ENCODE peak calls at places on chromosomes 3 and 15, in nine cellular contexts. One of them, this sample, is unnamed.

GRCh38 chr3:194507571-194507970 is 20.8 kb upstream of the ATP13A3 start:
- DNase-seq in Peyer's patch: no peak
- DNase-seq in A549: no peak
- DNase-seq in transverse colon: no peak
- DNase-seq in stomach: no peak
- DNase-seq in NB4: no peak
- DNase-seq in heart right ventricle: no peak
- DNase-seq in foreskin fibroblast: no peak
- DNase-seq in vagina: no peak
- DNase-seq in this sample: no peak

GRCh38 chr15:96285306-96285705 is 45.2 kb upstream of the NR2F2 start:
- DNase-seq in transverse colon: no peak
- DNase-seq in foreskin fibroblast: peak; percentile 95
- DNase-seq in vagina: no peak
- DNase-seq in heart right ventricle: peak; percentile 36
- DNase-seq in Peyer's patch: no peak
- DNase-seq in stomach: no peak
- DNase-seq in A549: no peak
- DNase-seq in NB4: peak; percentile 77
- DNase-seq in this sample: peak; percentile 82

GRCh38 chr3:59925946-59926345 is 876.1 kb upstream of the CFAP20DC start:
- DNase-seq in NB4: no peak
- DNase-seq in transverse colon: no peak
- DNase-seq in A549: no peak
- DNase-seq in foreskin fibroblast: no peak
- DNase-seq in heart right ventricle: no peak
- DNase-seq in vagina: no peak
- DNase-seq in stomach: no peak
- DNase-seq in Peyer's patch: no peak
- DNase-seq in this sample: no peak

GRCh38 chr15:40829155-40829554 is 647 bp upstream of the PPP1R14D start:
- DNase-seq in vagina: no peak
- DNase-seq in NB4: no peak
- DNase-seq in stomach: no peak
- DNase-seq in foreskin fibroblast: no peak
- DNase-seq in heart right ventricle: no peak
- DNase-seq in transverse colon: peak; percentile 53
- DNase-seq in A549: no peak
- DNase-seq in Peyer's patch: no peak
- DNase-seq in this sample: no peak

GRCh38 chr3:150138824-150139223 is 168.1 kb upstream of the PFN2 start:
- DNase-seq in transverse colon: no peak
- DNase-seq in vagina: no peak
- DNase-seq in foreskin fibroblast: no peak
- DNase-seq in A549: no peak
- DNase-seq in NB4: no peak
- DNase-seq in stomach: no peak
- DNase-seq in heart right ventricle: no peak
- DNase-seq in Peyer's patch: no peak
- DNase-seq in this sample: no peak

GRCh38 chr3:56942523-56942922 is 117.9 kb upstream of the SPATA12 start:
- DNase-seq in transverse colon: no peak
- DNase-seq in vagina: no peak
- DNase-seq in Peyer's patch: no peak
- DNase-seq in A549: no peak
- DNase-seq in foreskin fibroblast: no peak
- DNase-seq in heart right ventricle: no peak
- DNase-seq in stomach: no peak
- DNase-seq in NB4: no peak
- DNase-seq in this sample: no peak

GRCh38 chr3:42247576-42248027 is 18.4 kb downstream of the CCK start:
- DNase-seq in vagina: no peak
- DNase-seq in A549: peak; percentile 18
- DNase-seq in transverse colon: peak; percentile 55
- DNase-seq in NB4: peak; percentile 67
- DNase-seq in stomach: peak; percentile 64
- DNase-seq in foreskin fibroblast: peak; percentile 84
- DNase-seq in Peyer's patch: no peak
- DNase-seq in heart right ventricle: peak; percentile 57
- DNase-seq in this sample: no peak

GRCh38 chr15:98067339-98067738 is 106.8 kb downstream of the ARRDC4 start:
- DNase-seq in vagina: no peak
- DNase-seq in NB4: no peak
- DNase-seq in Peyer's patch: no peak
- DNase-seq in transverse colon: no peak
- DNase-seq in foreskin fibroblast: peak; percentile 63
- DNase-seq in A549: no peak
- DNase-seq in stomach: no peak
- DNase-seq in heart right ventricle: no peak
- DNase-seq in this sample: peak; percentile 85

GRCh38 chr15:30033763-30034162 is 49.0 kb upstream of the GOLGA8J start:
- DNase-seq in stomach: no peak
- DNase-seq in Peyer's patch: no peak
- DNase-seq in transverse colon: no peak
- DNase-seq in A549: no peak
- DNase-seq in heart right ventricle: no peak
- DNase-seq in foreskin fibroblast: no peak
- DNase-seq in vagina: no peak
- DNase-seq in NB4: no peak
- DNase-seq in this sample: no peak

GRCh38 chr3:138186803-138187295 is 252 bp upstream of the ARMC8 start:
- DNase-seq in A549: peak; percentile 81
- DNase-seq in transverse colon: peak; percentile 94
- DNase-seq in foreskin fibroblast: peak; percentile 96
- DNase-seq in Peyer's patch: peak; percentile 93
- DNase-seq in stomach: peak; percentile 93
- DNase-seq in heart right ventricle: peak; percentile 89
- DNase-seq in vagina: no peak
- DNase-seq in NB4: peak; percentile 91
- DNase-seq in this sample: no peak

GRCh38 chr15:48630245-48630644 is 15.3 kb downstream of the FBN1 start:
- DNase-seq in vagina: no peak
- DNase-seq in NB4: no peak
- DNase-seq in Peyer's patch: no peak
- DNase-seq in heart right ventricle: no peak
- DNase-seq in foreskin fibroblast: no peak
- DNase-seq in stomach: no peak
- DNase-seq in transverse colon: no peak
- DNase-seq in A549: no peak
- DNase-seq in this sample: no peak

GRCh38 chr15:68411276-68411675 is 20.7 kb downstream of the ITGA11 start:
- DNase-seq in NB4: no peak
- DNase-seq in Peyer's patch: peak; percentile 30
- DNase-seq in A549: no peak
- DNase-seq in vagina: peak; percentile 61
- DNase-seq in heart right ventricle: no peak
- DNase-seq in foreskin fibroblast: no peak
- DNase-seq in transverse colon: no peak
- DNase-seq in stomach: no peak
- DNase-seq in this sample: no peak

GRCh38 chr3:52281980-52282801 is 3.7 kb upstream of the WDR82 start:
- DNase-seq in Peyer's patch: no peak
- DNase-seq in foreskin fibroblast: peak; percentile 77
- DNase-seq in stomach: no peak
- DNase-seq in transverse colon: no peak
- DNase-seq in NB4: no peak
- DNase-seq in vagina: no peak
- DNase-seq in heart right ventricle: no peak
- DNase-seq in A549: no peak
- DNase-seq in this sample: no peak

GRCh38 chr15:50140097-50140496 is 21.1 kb upstream of the ATP8B4 start:
- DNase-seq in NB4: no peak
- DNase-seq in stomach: no peak
- DNase-seq in heart right ventricle: no peak
- DNase-seq in vagina: no peak
- DNase-seq in transverse colon: no peak
- DNase-seq in A549: no peak
- DNase-seq in Peyer's patch: no peak
- DNase-seq in foreskin fibroblast: no peak
- DNase-seq in this sample: no peak

GRCh38 chr15:50135123-50135541 is 16.1 kb upstream of the ATP8B4 start:
- DNase-seq in NB4: no peak
- DNase-seq in Peyer's patch: no peak
- DNase-seq in A549: peak; percentile 49
- DNase-seq in transverse colon: no peak
- DNase-seq in foreskin fibroblast: peak; percentile 35
- DNase-seq in stomach: no peak
- DNase-seq in vagina: no peak
- DNase-seq in heart right ventricle: no peak
- DNase-seq in this sample: no peak

GRCh38 chr15:50137893-50138292 is 18.9 kb upstream of the ATP8B4 start:
- DNase-seq in foreskin fibroblast: peak; percentile 28
- DNase-seq in stomach: no peak
- DNase-seq in Peyer's patch: no peak
- DNase-seq in NB4: no peak
- DNase-seq in A549: no peak
- DNase-seq in transverse colon: no peak
- DNase-seq in heart right ventricle: no peak
- DNase-seq in vagina: no peak
- DNase-seq in this sample: no peak

GRCh38 chr15:50137330-50137761 is 18.3 kb upstream of the ATP8B4 start:
- DNase-seq in foreskin fibroblast: peak; percentile 91
- DNase-seq in Peyer's patch: no peak
- DNase-seq in NB4: no peak
- DNase-seq in heart right ventricle: no peak
- DNase-seq in transverse colon: no peak
- DNase-seq in vagina: no peak
- DNase-seq in A549: peak; percentile 94
- DNase-seq in stomach: no peak
- DNase-seq in this sample: no peak

GRCh38 chr15:50138391-50138790 is 19.4 kb upstream of the ATP8B4 start:
- DNase-seq in A549: peak; percentile 51
- DNase-seq in vagina: no peak
- DNase-seq in NB4: peak; percentile 44
- DNase-seq in foreskin fibroblast: peak; percentile 19
- DNase-seq in transverse colon: no peak
- DNase-seq in heart right ventricle: no peak
- DNase-seq in Peyer's patch: no peak
- DNase-seq in stomach: no peak
- DNase-seq in this sample: no peak
- TF ChIP-seq CTCF in A549: peak; percentile 31
- TF ChIP-seq CTCF in vagina: no peak
- TF ChIP-seq CTCF in NB4: peak; percentile 11
- TF ChIP-seq CTCF in foreskin fibroblast: peak; percentile 13
- TF ChIP-seq CTCF in transverse colon: no peak
- TF ChIP-seq CTCF in heart right ventricle: no peak
- TF ChIP-seq CTCF in Peyer's patch: no peak
- TF ChIP-seq CTCF in stomach: no peak
- TF ChIP-seq CTCF in this sample: no peak

DNA sequence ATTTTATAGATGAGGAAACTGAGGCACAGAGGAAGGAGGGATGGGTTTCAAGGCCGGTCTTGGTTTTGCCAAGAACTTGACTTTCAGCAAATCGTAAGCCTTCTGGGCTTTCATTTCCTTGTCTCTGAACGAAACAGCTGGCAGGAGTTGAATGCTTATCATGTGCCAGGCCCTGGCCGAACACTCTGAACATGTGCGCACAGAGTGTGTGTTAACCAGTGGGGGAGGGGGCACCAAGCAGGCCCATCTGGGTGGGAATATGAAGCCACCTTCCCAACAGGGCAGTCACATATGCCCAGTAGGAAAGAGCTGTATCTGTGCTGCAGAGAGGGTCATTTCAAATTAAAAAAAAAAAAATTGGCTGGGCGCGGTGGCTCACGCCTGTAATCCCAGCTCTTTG is 29.3 kb downstream of the ZNF710 start:
- DNase-seq in NB4: peak; percentile 32
- DNase-seq in heart right ventricle: no peak
- DNase-seq in vagina: no peak
- DNase-seq in transverse colon: peak; percentile 14
- DNase-seq in stomach: peak; percentile 49
- DNase-seq in Peyer's patch: no peak
- DNase-seq in A549: no peak
- DNase-seq in foreskin fibroblast: no peak
- DNase-seq in this sample: no peak
- H3K4me3 ChIP-seq in NB4: no peak overlapping the region
- H3K4me3 ChIP-seq in heart right ventricle: no peak overlapping the region
- H3K4me3 ChIP-seq in vagina: no peak overlapping the region
- H3K4me3 ChIP-seq in transverse colon: no peak overlapping the region
- H3K4me3 ChIP-seq in stomach: no peak overlapping the region
- H3K4me3 ChIP-seq in Peyer's patch: no peak overlapping the region
- H3K4me3 ChIP-seq in A549: no peak overlapping the region
- H3K4me3 ChIP-seq in foreskin fibroblast: no peak overlapping the region
- H3K4me3 ChIP-seq in this sample: no peak overlapping the region

GRCh38 chr3:8987673-8988655 is 24.7 kb upstream of the RAD18 start:
- DNase-seq in foreskin fibroblast: peak; percentile 70
- DNase-seq in transverse colon: peak; percentile 62
- DNase-seq in vagina: no peak
- DNase-seq in A549: peak; percentile 53
- DNase-seq in heart right ventricle: peak; percentile 65
- DNase-seq in NB4: peak; percentile 68
- DNase-seq in Peyer's patch: peak; percentile 63
- DNase-seq in stomach: peak; percentile 76
- DNase-seq in this sample: no peak
- TF ChIP-seq CTCF in foreskin fibroblast: peak; percentile 74
- TF ChIP-seq CTCF in transverse colon: peak; percentile 63
- TF ChIP-seq CTCF in vagina: peak; percentile 20
- TF ChIP-seq CTCF in A549: peak; percentile 65
- TF ChIP-seq CTCF in heart right ventricle: peak; percentile 81
- TF ChIP-seq CTCF in NB4: peak; percentile 84
- TF ChIP-seq CTCF in Peyer's patch: peak; percentile 54
- TF ChIP-seq CTCF in stomach: peak; percentile 67
- TF ChIP-seq CTCF in this sample: peak; percentile 79

DNA sequence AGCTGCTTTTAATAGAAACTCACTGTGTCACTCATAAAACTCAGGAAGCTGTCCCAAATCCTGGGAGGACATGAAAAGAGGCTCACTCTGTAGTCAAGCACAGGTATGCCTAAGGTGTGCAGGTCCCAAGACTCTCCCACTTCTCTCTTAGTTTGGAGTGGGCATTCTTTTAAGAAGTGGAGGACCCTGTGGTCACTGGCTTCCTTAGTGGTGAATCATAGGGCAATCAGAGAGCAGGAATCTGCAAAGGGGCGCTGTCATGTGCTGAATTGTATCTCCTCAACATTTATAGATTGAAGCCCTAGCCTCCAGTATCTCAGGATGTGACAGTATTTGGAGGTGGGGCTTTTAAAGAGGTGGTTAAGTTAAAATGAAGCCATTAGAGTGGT is 47.2 kb upstream of the ZBTB38 start:
- DNase-seq in transverse colon: no peak
- DNase-seq in vagina: no peak
- DNase-seq in foreskin fibroblast: peak; percentile 70
- DNase-seq in stomach: no peak
- DNase-seq in NB4: no peak
- DNase-seq in A549: no peak
- DNase-seq in heart right ventricle: no peak
- DNase-seq in Peyer's patch: no peak
- DNase-seq in this sample: no peak
- H3K4me3 ChIP-seq in transverse colon: no peak overlapping the region
- H3K4me3 ChIP-seq in vagina: no peak overlapping the region
- H3K4me3 ChIP-seq in foreskin fibroblast: no peak overlapping the region
- H3K4me3 ChIP-seq in stomach: no peak overlapping the region
- H3K4me3 ChIP-seq in NB4: no peak overlapping the region
- H3K4me3 ChIP-seq in A549: no peak overlapping the region
- H3K4me3 ChIP-seq in heart right ventricle: no peak overlapping the region
- H3K4me3 ChIP-seq in Peyer's patch: no peak overlapping the region
- H3K4me3 ChIP-seq in this sample: no peak overlapping the region

This sample was measured in HFF-Myc.